ENCODE peak calls at places on chromosomes 16 and 17, in six cellular contexts. E, D, J, I, U and R are unnamed samples. For H3K36me3, the result is how much of the 10 kb centered on the place peaks cover.

GRCh38 chr17:33560165-33560564 is 267.1 kb upstream of the ASIC2 start:
- DNase-seq in D (peak), E (peak), I (no peak), U (no peak), J (no peak), R (no peak)

GRCh38 chr16:57781741-57782606 is 20.3 kb downstream of the KIFC3 start:
- DNase-seq in U (no peak), D (peak), E (peak), J (no peak), I (no peak), R (no peak)

GRCh38 chr16:11249233-11250061 is 6.6 kb downstream of the SOCS1 start:
- DNase-seq in I (no peak), D (no peak), E (peak), J (no peak), U (no peak), R (no peak)

GRCh38 chr17:69175262-69175811 is 33.6 kb upstream of the ABCA6 start:
- DNase-seq in E (no peak), U (no peak), J (no peak), I (no peak), D (no peak), R (no peak)

GRCh38 chr17:60079401-60079861 is 710 bp upstream of the HEATR6 start:
- DNase-seq in E (no peak), I (no peak), J (no peak), U (no peak), D (no peak), R (no peak)

GRCh38 chr17:44360826-44361225 is 2.8 kb downstream of the FAM171A2 start:
- DNase-seq in D (peak), J (peak), U (no peak), E (peak), I (no peak), R (no peak)

GRCh38 chr16:58197314-58198012 is 443 bp downstream of the CSNK2A2 start:
- DNase-seq in D (no peak), I (peak), E (no peak), J (no peak), U (peak), R (peak)

GRCh38 chr17:5399767-5400166 is 19.7 kb downstream of the NUP88 start:
- DNase-seq in D (no peak), J (no peak), E (peak), I (no peak), U (no peak), R (no peak)

GRCh38 chr16:20865420-20866126 is 34.6 kb downstream of the DCUN1D3 start:
- DNase-seq in I (no peak), E (peak), J (no peak), D (no peak), U (no peak), R (peak)

GRCh38 chr16:10256855-10257641 is 74.8 kb upstream of the GRIN2A start:
- DNase-seq in I (peak), D (no peak), U (peak), J (peak), E (no peak), R (peak)

GRCh38 chr17:67608691-67609090 is 109.0 kb upstream of the NOL11 start:
- DNase-seq in I (no peak), U (no peak), J (no peak), D (peak), E (peak), R (no peak)

GRCh38 chr17:56697190-56697589 is 103.7 kb downstream of the NOG start:
- DNase-seq in J (no peak), D (no peak), I (no peak), E (no peak), U (no peak), R (no peak)

GRCh38 chr17:59634632-59635561 is 15.2 kb downstream of the CLTC start:
- DNase-seq in J (no peak), U (no peak), D (no peak), E (no peak), I (no peak), R (no peak)

GRCh38 chr17:65857713-65858112 is 296.3 kb upstream of the AXIN2 start:
- DNase-seq in J (no peak), D (no peak), I (no peak), E (no peak), U (no peak), R (no peak)

GRCh38 chr16:87391324-87391949 is 699 bp upstream of the MAP1LC3B start:
- DNase-seq in U (peak), D (no peak), E (no peak), J (peak), I (peak), R (no peak)

GRCh38 chr17:51244041-51244440 is 15.8 kb downstream of the MBTD1 start:
- DNase-seq in D (no peak), J (no peak), E (no peak), U (no peak), I (no peak), R (no peak)

GRCh38 chr17:57889892-57890856 is 40.3 kb upstream of the MRPS23 start:
- DNase-seq in E (peak), J (peak), I (peak), U (no peak), D (peak), R (no peak)

GRCh38 chr16:85663891-85664321 is 24.8 kb downstream of the GINS2 start:
- DNase-seq in J (no peak), D (no peak), E (peak), U (peak), I (no peak), R (no peak)

GRCh38 chr16:75420987-75421819 is 12.1 kb downstream of the CFDP1 start:
- DNase-seq in D (peak), U (peak), J (peak), E (peak), I (peak), R (no peak)

DNA sequence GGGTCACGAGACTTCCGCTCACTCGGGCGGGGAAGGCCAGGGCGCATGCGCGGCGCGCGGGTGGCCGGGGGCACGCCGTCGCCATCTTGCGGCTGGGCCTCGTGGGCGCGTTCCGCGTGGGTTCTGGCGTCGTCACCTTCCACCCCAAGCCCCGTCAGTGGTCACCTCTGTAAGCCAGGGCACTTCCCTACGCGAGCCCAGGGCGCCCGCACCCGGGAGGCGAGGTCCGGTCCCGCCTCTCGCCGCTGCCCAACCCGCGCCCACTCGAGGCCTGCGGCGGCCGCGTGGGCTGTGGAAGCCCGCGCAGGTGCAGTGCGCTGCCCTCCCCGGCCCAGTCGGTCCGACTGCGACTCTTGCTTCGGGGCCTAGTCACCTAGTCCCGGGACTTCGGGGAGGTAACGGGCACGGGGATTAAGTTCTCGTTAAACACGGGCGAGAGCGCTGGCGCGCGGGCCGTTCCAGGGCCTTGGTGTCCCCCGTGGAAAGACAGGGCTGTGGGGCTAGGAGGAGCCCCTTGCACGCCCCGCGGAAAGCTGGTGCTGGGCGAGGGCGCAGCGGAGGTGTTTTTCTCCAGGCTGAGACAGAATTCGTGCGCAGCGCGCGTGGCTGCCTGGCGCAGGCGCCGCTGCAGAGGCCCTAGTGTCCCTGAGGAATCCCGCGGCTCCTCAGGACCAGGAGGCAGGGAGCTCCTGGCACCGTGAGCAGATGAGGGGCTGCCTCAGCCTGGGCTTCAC is 417 bp upstream of the ARHGDIA start:
- DNase-seq in I (peak), E (peak), D (peak), J (peak), U (peak), R (peak)
- TF ChIP-seq CTCF in I (no peak), E (peak), D (peak), J (no peak), U (peak), R (peak)

GRCh38 chr16:30984669-30985400 is at the start of gene HSD3B7:
- DNase-seq in J (peak), I (peak), E (peak), D (peak), U (peak), R (peak)
- H3K4me3 ChIP-seq in J (peak), I (no peak), E (peak), D (peak), U (no peak), R (no peak)

GRCh38 chr17:40035162-40035559 is 19.0 kb downstream of the MED24 start:
- DNase-seq in U (no peak), I (peak), D (peak), J (no peak), E (peak), R (no peak)
- H3K36me3 ChIP-seq in U (under half), I (under half), D (under half), J (under half), E (under half), R (under half)

DNA sequence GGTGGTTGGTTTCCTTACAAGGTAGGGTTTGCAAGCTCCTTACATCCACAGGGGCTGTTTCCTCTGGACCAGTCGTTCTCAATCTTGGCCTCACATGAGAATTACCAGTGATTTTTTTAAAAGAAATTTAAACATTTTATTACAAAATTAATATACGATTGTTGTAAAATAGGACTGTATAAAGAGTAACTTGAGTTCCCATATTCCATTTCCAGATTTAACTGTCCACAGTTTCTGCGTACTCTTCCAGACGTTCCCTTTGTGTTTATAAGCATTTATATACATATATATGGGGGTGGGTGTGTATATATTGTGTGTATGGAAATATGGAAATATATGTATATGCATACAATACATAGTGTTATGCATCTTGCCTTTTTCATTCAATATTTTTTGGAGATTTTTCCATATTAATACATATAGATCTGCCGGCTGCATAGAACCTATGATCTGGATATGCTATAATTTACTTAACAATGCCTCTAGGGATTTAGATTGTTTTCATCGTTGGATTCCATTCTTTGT is 31.5 kb downstream of the HLF start:
- DNase-seq in E (no peak), D (no peak), J (no peak), U (no peak), I (no peak), R (no peak)
- TF ChIP-seq CTCF in E (no peak), D (no peak), J (no peak), U (no peak), I (no peak), R (no peak)

GRCh38 chr17:3755335-3756030 is 31.8 kb downstream of the HASPIN start:
- DNase-seq in U (peak), J (no peak), E (no peak), D (no peak), I (no peak), R (no peak)
- H3K4me3 ChIP-seq in U (no peak), J (no peak), E (no peak), D (no peak), I (no peak), R (peak)

GRCh38 chr16:27499659-27500055 is 50.1 kb downstream of the GTF3C1 start:
- DNase-seq in J (no peak), I (no peak), U (no peak), E (no peak), D (no peak), R (no peak)
- H3K36me3 ChIP-seq in J (under half), I (half or more), U (under half), E (half or more), D (half or more), R (under half)